ENCODE peak calls at places on chromosomes 7 and 10, in seven cellular contexts. C is K562, R is HCT116, J is HepG2, A is H1, Q is SK-N-SH, G is GM12878. N is an unnamed sample.
A peak's percentile ranks its signal among the peaks of the same experiment; 100 is the strongest.

GRCh38 chr10:115706482-115707076 is 566.4 kb downstream of the GFRA1 start:
- DNase-seq in G (no peak), A (no peak), Q (peak; percentile 2), J (peak; percentile 1), C (no peak), R (peak; percentile 12), N (no peak)

GRCh38 chr10:24771943-24772747 is 48.5 kb upstream of the ARHGAP21 start:
- DNase-seq in Q (no peak), J (no peak), R (no peak), C (no peak), G (no peak), A (no peak), N (no peak)

GRCh38 chr7:25496394-25497103 is 268.3 kb upstream of the NPVF start:
- DNase-seq in C (peak; percentile 20), A (no peak), Q (no peak), R (no peak), J (no peak), G (peak; percentile 39), N (no peak)

GRCh38 chr7:123751816-123752215 is 3.0 kb upstream of the WASL start:
- DNase-seq in G (no peak), R (no peak), J (no peak), Q (no peak), A (no peak), C (no peak), N (no peak)

GRCh38 chr10:126387041-126387908 is 1.0 kb downstream of the ADAM12 start:
- DNase-seq in G (no peak), R (no peak), C (peak; percentile 17), A (no peak), Q (peak; percentile 80), J (no peak), N (peak; percentile 24)

GRCh38 chr7:13144622-13145021 is 457.2 kb downstream of the ARL4A start:
- DNase-seq in J (no peak), C (no peak), R (no peak), Q (no peak), G (no peak), A (no peak), N (no peak)

GRCh38 chr10:62036186-62037081 is 134.9 kb downstream of the ARID5B start:
- DNase-seq in C (no peak), Q (no peak), J (no peak), A (no peak), G (no peak), R (no peak), N (no peak)

GRCh38 chr7:1060315-1061080 is 16.2 kb downstream of the GPR146 start:
- DNase-seq in G (no peak), A (no peak), C (no peak), R (no peak), Q (no peak), J (no peak), N (no peak)

GRCh38 chr10:112361951-112362770 is 11.8 kb upstream of the ACSL5 start:
- DNase-seq in J (no peak), G (no peak), R (no peak), A (no peak), Q (no peak), C (no peak), N (no peak)

GRCh38 chr10:102540023-102540422 is 36.3 kb downstream of the SUFU start:
- DNase-seq in G (no peak), C (peak; percentile 28), J (peak; percentile 30), R (peak; percentile 31), Q (peak; percentile 39), A (no peak), N (no peak)

GRCh38 chr10:17428616-17429097 is 25.7 kb downstream of the ST8SIA6 start:
- DNase-seq in A (no peak), G (no peak), J (no peak), Q (no peak), C (peak; percentile 91), R (no peak), N (no peak)

GRCh38 chr7:23712368-23713284 is 2.6 kb downstream of the STK31 start:
- DNase-seq in J (peak; percentile 51), Q (peak; percentile 79), G (peak; percentile 3), A (no peak), C (peak; percentile 60), R (peak; percentile 67), N (peak; percentile 76)

GRCh38 chr7:128257458-128257857 is 16.4 kb downstream of the LEP start:
- DNase-seq in Q (no peak), A (no peak), R (no peak), J (no peak), C (no peak), G (no peak), N (no peak)

GRCh38 chr7:12244129-12244528 is 33.0 kb downstream of the TMEM106B start:
- DNase-seq in Q (peak; percentile 22), A (peak; percentile 17), R (peak; percentile 23), G (no peak), C (peak; percentile 37), J (peak; percentile 43), N (peak; percentile 80)

GRCh38 chr7:27873981-27874957 is 134.3 kb downstream of the TAX1BP1 start:
- DNase-seq in J (no peak), C (no peak), R (no peak), A (no peak), G (no peak), Q (no peak), N (peak; percentile 37)

GRCh38 chr7:26279405-26279804 is 12.3 kb upstream of the SNX10 start:
- DNase-seq in R (no peak), Q (no peak), C (peak; percentile 39), A (no peak), G (no peak), J (peak; percentile 47), N (peak; percentile 83)

GRCh38 chr7:34165927-34166550 is 260.7 kb downstream of the BMPER start:
- DNase-seq in Q (peak; percentile 49), C (no peak), R (peak; percentile 7), G (no peak), A (no peak), J (peak; percentile 25), N (no peak)

GRCh38 chr10:504806-505205 is 184.7 kb downstream of the DIP2C start:
- DNase-seq in J (no peak), C (no peak), A (no peak), R (no peak), Q (no peak), G (no peak), N (no peak)

GRCh38 chr7:28919510-28919909 is 38.6 kb downstream of the TRIL start:
- DNase-seq in Q (no peak), C (no peak), R (no peak), A (no peak), G (no peak), J (no peak), N (no peak)

DNA sequence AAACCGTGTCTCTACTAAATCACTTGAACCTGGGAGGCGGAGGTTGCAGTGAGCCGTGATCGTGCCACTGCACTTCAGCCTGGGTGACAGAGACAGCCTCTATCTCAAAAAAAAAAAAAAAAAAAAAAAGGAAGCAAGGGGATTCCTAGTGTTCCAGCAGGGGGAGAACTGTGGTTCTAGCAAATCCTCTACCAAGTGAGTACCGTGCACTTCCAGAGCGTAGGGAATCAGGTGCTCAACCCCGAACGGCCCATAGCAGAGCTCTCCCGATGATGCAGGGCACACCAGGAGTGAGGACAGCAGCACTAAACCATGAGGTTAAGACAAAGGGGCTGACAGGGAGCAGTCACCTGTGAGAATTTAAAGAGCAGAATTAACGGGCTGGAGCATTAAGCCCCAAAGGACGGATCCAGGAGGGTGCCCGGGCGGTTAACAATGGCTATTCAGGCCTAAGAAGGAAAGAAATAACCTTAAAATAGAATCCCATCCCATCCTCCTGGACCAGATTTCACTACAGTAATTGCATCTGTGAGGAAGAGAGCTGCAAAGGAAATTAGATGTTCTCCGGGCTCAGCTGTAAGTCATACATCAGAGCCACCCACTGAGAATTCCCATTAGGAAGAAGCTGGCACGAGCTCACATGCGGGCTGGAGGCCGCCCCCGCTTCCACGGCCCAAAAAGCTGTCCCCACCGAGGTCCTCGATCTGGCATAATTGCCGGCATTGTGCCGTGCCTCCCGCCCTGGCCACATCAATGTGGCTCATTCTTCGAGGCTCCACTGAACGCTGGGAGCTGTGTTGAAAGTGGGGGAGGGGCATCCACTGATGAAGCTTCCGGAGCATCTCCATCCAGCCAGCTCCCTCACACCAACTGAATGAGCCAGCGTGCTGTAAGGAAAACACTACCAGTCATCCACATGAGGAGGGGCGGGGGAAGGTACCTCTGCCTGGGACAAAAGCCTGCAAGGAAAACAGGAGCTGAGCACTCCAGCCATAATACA is 173.4 kb downstream of the PTPRN2 start:
- DNase-seq in R (no peak), A (no peak), G (no peak), Q (no peak), C (no peak), J (no peak), N (no peak)
- TF ChIP-seq JUND in R (no peak), A (no peak), G (no peak), Q (no peak), C (no peak), J (no peak), N (no peak)

DNA sequence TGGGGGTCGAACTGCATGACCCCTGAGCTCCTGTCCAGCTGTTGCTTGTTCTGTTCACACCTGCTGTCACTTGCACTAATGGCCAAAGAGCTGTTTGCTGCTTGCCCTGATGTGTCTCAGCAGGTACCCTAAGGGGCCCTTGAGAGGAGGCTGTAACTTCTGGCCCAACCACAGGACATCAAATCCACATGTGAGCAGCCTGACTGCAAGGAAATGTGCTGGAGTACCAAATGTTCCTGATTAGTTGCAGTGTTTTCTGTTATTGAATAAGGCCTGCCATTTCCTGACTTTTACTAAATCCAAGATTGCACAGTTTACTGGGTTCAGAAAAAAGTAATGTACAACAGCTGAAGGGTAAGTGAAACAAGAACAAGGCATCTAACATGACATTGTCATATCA is 91.7 kb upstream of the IL6 start:
- DNase-seq in R (no peak), A (no peak), G (no peak), C (no peak), J (no peak), Q (no peak), N (no peak)
- TF ChIP-seq JUND in R (no peak), A (no peak), G (no peak), C (no peak), J (no peak), Q (no peak), N (no peak)

GRCh38 chr7:22576941-22577927 is 77.2 kb upstream of the STEAP1B start:
- DNase-seq in G (no peak), A (no peak), C (no peak), R (no peak), Q (no peak), J (no peak), N (no peak)
- TF ChIP-seq JUND in G (no peak), A (no peak), C (no peak), R (no peak), Q (no peak), J (no peak), N (no peak)

GRCh38 chr7:99393363-99394187 is 14.8 kb downstream of the PDAP1 start:
- DNase-seq in C (peak; percentile 67), J (no peak), A (peak; percentile 73), R (no peak), G (no peak), Q (peak; percentile 96), N (no peak)
- TF ChIP-seq JUND in C (no peak), J (no peak), A (no peak), R (no peak), G (no peak), Q (peak; percentile 1), N (no peak)

DNA sequence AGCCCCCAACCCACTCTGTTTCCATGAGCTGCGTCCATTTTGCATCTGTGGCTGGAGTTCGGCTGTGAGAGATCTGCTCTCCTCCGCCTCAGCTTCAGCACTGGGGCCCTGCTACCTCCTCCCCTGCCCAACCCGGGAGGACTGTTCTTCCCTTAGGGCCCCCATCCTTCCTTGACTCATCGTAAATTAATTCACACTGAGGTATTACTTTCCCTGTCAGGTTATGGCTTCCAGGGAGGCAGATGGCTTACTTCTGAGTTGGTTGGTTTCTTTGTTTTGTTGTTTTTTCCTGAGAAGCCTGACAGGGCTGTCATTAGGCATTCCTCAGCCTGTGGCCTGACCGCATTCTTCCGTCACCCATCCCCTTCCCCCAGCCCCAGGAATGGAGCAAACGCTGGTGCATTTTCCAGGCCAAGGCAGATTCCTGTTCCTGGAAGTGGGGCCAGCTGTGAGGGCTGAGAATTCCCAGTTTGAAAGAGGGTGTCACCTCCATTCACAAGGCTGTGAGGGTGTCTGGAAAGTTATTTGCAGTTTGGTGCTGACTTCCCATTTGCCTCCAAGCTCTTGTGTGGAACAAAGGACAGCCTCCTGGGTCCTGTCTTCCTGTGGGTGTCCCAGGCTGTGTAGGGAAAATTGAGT is 11.6 kb downstream of the CPA5 start:
- DNase-seq in R (peak; percentile 68), Q (peak; percentile 42), G (no peak), J (peak; percentile 57), C (no peak), A (peak; percentile 49), N (peak; percentile 86)
- TF ChIP-seq JUND in R (peak; percentile 65), Q (peak; percentile 99), G (no peak), J (no peak), C (no peak), A (no peak), N (no peak)

N was measured in T47D.